ENCODE peak calls at places on chromosome 21, in nine cellular contexts. L is uterus; N is foreskin fibroblast; D is CD8-positive, alpha-beta memory T cell; A is astrocyte of the cerebellum; Y is cardiac muscle cell; R is HAP-1; F is skeletal muscle cell; H is IMR-90. U is an unnamed sample.

GRCh38 chr21:30733026-30733425 is 14.0 kb downstream of the KRTAP21-2 start:
- DNase-seq in L (no peak), N (no peak), D (no peak), A (no peak), Y (no peak), R (no peak), F (no peak), H (no peak), U (no peak)

GRCh38 chr21:25513810-25514209 is 93.5 kb downstream of the MRPL39 start:
- DNase-seq in L (no peak), N (no peak), D (no peak), A (no peak), Y (no peak), R (no peak), F (no peak), H (no peak), U (no peak)

GRCh38 chr21:26127918-26128317 is 42.7 kb downstream of the APP start:
- DNase-seq in L (no peak), N (no peak), D (no peak), A (no peak), Y (no peak), R (no peak), F (no peak), H (peak), U (no peak)

GRCh38 chr21:31343680-31344480 is at the start of gene TIAM1:
- DNase-seq in L (peak), N (peak), D (no peak), A (no peak), Y (peak), R (no peak), F (peak), H (peak), U (peak)

GRCh38 chr21:37060296-37060695 is 12.6 kb downstream of the PIGP start:
- DNase-seq in L (no peak), N (peak), D (no peak), A (peak), Y (peak), R (peak), F (peak), H (peak), U (peak)

GRCh38 chr21:32298658-32299081 is at the start of gene MRAP:
- DNase-seq in L (no peak), N (no peak), D (no peak), A (no peak), Y (no peak), R (no peak), F (no peak), H (no peak), U (no peak)

GRCh38 chr21:36461918-36462486 is 17.9 kb downstream of the CLDN14 start:
- DNase-seq in L (no peak), N (no peak), D (no peak), A (no peak), Y (peak), R (no peak), F (no peak), H (no peak), U (no peak)

GRCh38 chr21:17083084-17083483 is 429.8 kb upstream of the CXADR start:
- DNase-seq in L (no peak), N (no peak), D (no peak), A (no peak), Y (no peak), R (peak), F (no peak), H (no peak), U (no peak)

GRCh38 chr21:40335689-40336088 is 468.5 kb downstream of the PCP4 start:
- DNase-seq in L (no peak), N (no peak), D (no peak), A (no peak), Y (no peak), R (no peak), F (no peak), H (no peak), U (no peak)

GRCh38 chr21:44547656-44548331 is 3.5 kb downstream of the KRTAP10-2 start:
- DNase-seq in L (no peak), N (no peak), D (no peak), A (no peak), Y (no peak), R (no peak), F (no peak), H (no peak), U (no peak)

GRCh38 chr21:22536511-22536910 is 1538.3 kb downstream of the NCAM2 start:
- DNase-seq in L (no peak), N (no peak), D (no peak), A (no peak), Y (no peak), R (peak), F (peak), H (no peak), U (no peak)

GRCh38 chr21:28712396-28712795 is 280.3 kb downstream of the LTN1 start:
- DNase-seq in L (no peak), N (peak), D (no peak), A (no peak), Y (no peak), R (no peak), F (no peak), H (no peak), U (peak)

GRCh38 chr21:37276377-37276776 is 9.2 kb upstream of the VPS26C start:
- DNase-seq in L (no peak), N (no peak), D (no peak), A (no peak), Y (no peak), R (no peak), F (no peak), H (no peak), U (no peak)

GRCh38 chr21:32795802-32796489 is 24.4 kb upstream of the PAXBP1 start:
- DNase-seq in L (no peak), N (no peak), D (no peak), A (no peak), Y (no peak), R (no peak), F (no peak), H (no peak), U (no peak)

GRCh38 chr21:40143822-40144525 is 276.7 kb downstream of the PCP4 start:
- DNase-seq in L (peak), N (peak), D (no peak), A (peak), Y (peak), R (peak), F (no peak), H (peak), U (no peak)

GRCh38 chr21:14520535-14520934 is 25.6 kb downstream of the SAMSN1 start:
- DNase-seq in L (no peak), N (no peak), D (no peak), A (no peak), Y (no peak), R (no peak), F (no peak), H (no peak), U (no peak)

GRCh38 chr21:20330652-20331051 is 667.6 kb upstream of the NCAM2 start:
- DNase-seq in L (no peak), N (no peak), D (no peak), A (no peak), Y (no peak), R (no peak), F (no peak), H (no peak), U (no peak)

GRCh38 chr21:29726061-29726460 is 213.7 kb downstream of the GRIK1 start:
- DNase-seq in L (no peak), N (no peak), D (no peak), A (no peak), Y (no peak), R (no peak), F (no peak), H (no peak), U (no peak)

GRCh38 chr21:37369307-37369854 is 2.8 kb downstream of the DYRK1A start:
- DNase-seq in L (no peak), N (no peak), D (no peak), A (no peak), Y (no peak), R (no peak), F (no peak), H (no peak), U (no peak)

GRCh38 chr21:17802568-17802967 is 16.6 kb downstream of the C21orf91 start:
- DNase-seq in L (no peak), N (peak), D (no peak), A (no peak), Y (no peak), R (no peak), F (peak), H (peak), U (peak)

GRCh38 chr21:25898671-25899070 is 163.9 kb downstream of the GABPA start:
- DNase-seq in L (no peak), N (no peak), D (no peak), A (no peak), Y (no peak), R (no peak), F (no peak), H (no peak), U (no peak)

GRCh38 chr21:15775291-15775690 is 45.5 kb downstream of the USP25 start:
- DNase-seq in L (no peak), N (no peak), D (no peak), A (no peak), Y (no peak), R (no peak), F (no peak), H (no peak), U (no peak)

GRCh38 chr21:34919406-34919805 is 129.7 kb downstream of the RUNX1 start:
- DNase-seq in L (no peak), N (no peak), D (no peak), A (no peak), Y (no peak), R (no peak), F (no peak), H (no peak), U (no peak)

GRCh38 chr21:44521301-44521927 is 18.6 kb downstream of the KRTAP10-1 start:
- DNase-seq in L (no peak), N (no peak), D (no peak), A (no peak), Y (no peak), R (no peak), F (no peak), H (no peak), U (no peak)

GRCh38 chr21:36096398-36097290 is 26.8 kb downstream of the CBR1 start:
- DNase-seq in L (no peak), N (no peak), D (no peak), A (no peak), Y (no peak), R (no peak), F (no peak), H (no peak), U (no peak)

GRCh38 chr21:44932366-44933181 is 7.3 kb upstream of the SLX9 start:
- DNase-seq in L (no peak), N (no peak), D (peak), A (no peak), Y (peak), R (no peak), F (no peak), H (no peak), U (no peak)

GRCh38 chr21:17793675-17794123 is 25.5 kb downstream of the C21orf91 start:
- DNase-seq in L (no peak), N (peak), D (no peak), A (no peak), Y (no peak), R (no peak), F (no peak), H (peak), U (peak)

GRCh38 chr21:21664871-21665270 is 666.7 kb downstream of the NCAM2 start:
- DNase-seq in L (no peak), N (peak), D (no peak), A (no peak), Y (no peak), R (no peak), F (peak), H (peak), U (no peak)

GRCh38 chr21:38819051-38819718 is 13.5 kb downstream of the ETS2 start:
- DNase-seq in L (no peak), N (no peak), D (no peak), A (no peak), Y (no peak), R (no peak), F (no peak), H (no peak), U (no peak)
- H3K4me3 ChIP-seq in L (no peak), N (no peak), D (no peak), A (no peak), Y (no peak), R (no peak), F (no peak), H (no peak), U (no peak)

DNA sequence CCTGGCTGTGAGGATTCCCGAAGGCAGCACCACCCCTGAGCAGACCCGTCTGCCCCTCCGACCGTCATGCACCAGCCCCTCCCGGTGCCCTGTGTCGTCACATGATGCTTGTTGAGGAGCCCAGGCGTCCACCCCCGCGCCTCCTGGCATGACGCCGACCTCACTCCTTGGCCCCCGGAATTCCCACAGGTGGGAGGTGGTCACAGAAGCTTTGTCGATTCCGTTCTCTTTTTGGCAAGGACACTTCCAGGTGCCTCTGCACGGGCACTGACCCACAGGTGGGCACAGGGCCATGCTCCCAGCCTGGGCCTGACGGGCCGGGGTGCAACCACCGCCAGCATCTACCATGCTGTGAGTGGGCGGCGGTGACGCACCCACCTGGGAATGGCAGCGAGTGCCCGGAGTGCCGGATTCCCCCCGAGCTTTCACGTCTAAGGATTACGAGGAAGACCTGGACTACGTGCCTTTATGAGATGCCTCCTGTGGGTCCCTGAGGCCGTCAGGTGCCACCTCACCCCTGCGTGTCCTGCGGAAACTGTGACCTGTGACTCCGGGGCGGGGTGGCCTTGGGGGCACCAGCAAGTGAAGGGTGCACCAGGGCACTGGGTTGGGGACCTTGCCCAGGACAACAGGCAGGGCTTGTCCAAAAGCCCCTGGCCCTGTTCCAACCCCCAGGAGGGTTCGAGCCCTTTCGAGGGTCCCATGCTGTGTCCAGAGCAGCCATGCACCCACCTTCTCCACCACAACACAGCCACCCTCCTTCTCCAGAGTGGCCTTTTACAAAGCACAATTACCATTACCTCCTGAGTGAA is 31.4 kb upstream of the COL6A1 start:
- DNase-seq in L (peak), N (no peak), D (no peak), A (no peak), Y (no peak), R (no peak), F (no peak), H (no peak), U (no peak)
- H3K4me3 ChIP-seq in L (peak), N (no peak), D (no peak), A (no peak), Y (no peak), R (no peak), F (no peak), H (no peak), U (no peak)

DNA sequence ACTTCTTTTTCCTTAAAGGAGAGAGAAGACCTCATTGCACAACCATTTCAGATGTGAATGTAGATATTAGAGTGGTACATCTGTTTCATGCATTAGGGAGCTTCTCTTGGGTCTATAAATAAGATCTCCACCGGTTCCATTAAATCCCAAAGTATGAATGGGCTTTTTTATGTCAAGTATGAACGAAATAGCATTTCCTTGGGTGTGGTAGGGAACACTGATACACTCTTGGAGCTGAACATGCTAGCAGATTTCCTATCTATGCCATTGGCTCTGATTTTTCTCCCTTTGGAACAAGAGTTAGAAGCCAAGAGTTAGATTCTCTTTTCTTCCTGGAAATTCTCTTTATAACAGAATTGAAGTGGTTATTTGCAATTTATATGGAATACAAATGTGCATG is 245.6 kb upstream of the ADAMTS5 start:
- DNase-seq in L (no peak), N (no peak), D (no peak), A (no peak), Y (no peak), R (no peak), F (no peak), H (no peak), U (no peak)
- H3K4me3 ChIP-seq in L (no peak), N (no peak), D (no peak), A (no peak), Y (no peak), R (no peak), F (no peak), H (no peak), U (no peak)

DNA sequence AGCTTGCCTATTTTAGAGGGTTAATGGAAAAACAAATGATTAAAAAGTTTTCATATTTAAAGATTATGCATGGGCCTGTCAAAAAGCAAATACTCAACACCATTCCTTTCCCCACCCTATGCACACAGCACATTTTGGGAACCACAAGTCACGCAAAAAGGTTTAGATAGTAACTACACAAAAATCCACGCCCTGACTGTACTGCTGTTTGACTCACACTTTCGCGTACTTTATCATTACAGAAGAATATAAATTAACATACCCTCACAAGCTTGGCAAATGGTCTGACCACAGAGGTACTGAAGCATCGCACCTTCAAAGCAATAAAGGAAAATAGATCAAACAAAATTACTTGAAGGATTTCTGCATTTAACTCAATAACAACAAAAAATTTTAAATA is 1.4 kb downstream of the ATP5PO start:
- DNase-seq in L (no peak), N (no peak), D (no peak), A (no peak), Y (no peak), R (no peak), F (no peak), H (no peak), U (no peak)
- H3K4me3 ChIP-seq in L (no peak), N (no peak), D (no peak), A (no peak), Y (peak), R (peak), F (no peak), H (no peak), U (no peak)

GRCh38 chr21:41861987-41862386 is 17.2 kb downstream of the PRDM15 start:
- DNase-seq in L (no peak), N (no peak), D (no peak), A (no peak), Y (no peak), R (no peak), F (no peak), H (no peak), U (no peak)
- H3K4me3 ChIP-seq in L (no peak), N (no peak), D (no peak), A (no peak), Y (no peak), R (no peak), F (no peak), H (no peak), U (no peak)

GRCh38 chr21:43362928-43363314 is 64.0 kb downstream of the SIK1 start:
- DNase-seq in L (no peak), N (no peak), D (no peak), A (peak), Y (no peak), R (no peak), F (no peak), H (no peak), U (no peak)

GRCh38 chr21:43361493-43362296 is 65.2 kb downstream of the SIK1 start:
- DNase-seq in L (no peak), N (peak), D (peak), A (no peak), Y (no peak), R (no peak), F (no peak), H (peak), U (peak)

GRCh38 chr21:43361127-43361492 is 65.8 kb downstream of the SIK1 start:
- DNase-seq in L (no peak), N (peak), D (no peak), A (no peak), Y (no peak), R (no peak), F (no peak), H (peak), U (no peak)

GRCh38 chr21:43363506-43364260 is 63.2 kb downstream of the SIK1 start:
- DNase-seq in L (no peak), N (no peak), D (no peak), A (no peak), Y (no peak), R (no peak), F (no peak), H (no peak), U (no peak)

GRCh38 chr21:43362306-43362927 is 64.5 kb downstream of the SIK1 start:
- DNase-seq in L (peak), N (peak), D (peak), A (peak), Y (no peak), R (no peak), F (peak), H (peak), U (peak)
- H3K4me3 ChIP-seq in L (no peak), N (peak), D (peak), A (no peak), Y (no peak), R (no peak), F (peak), H (no peak), U (peak)

U was measured in AG04449.